ENCODE peak calls at places on chromosomes 6 and 20, in six cellular contexts. One of them, this sample, is unnamed.

GRCh38 chr6:88086792-88087191 is 39.2 kb downstream of the SPACA1 start:
- DNase-seq in iPS-NIHi11: no peak
- DNase-seq in G401: no peak
- DNase-seq in astrocyte of the spinal cord: no peak
- DNase-seq in GM23338: no peak
- DNase-seq in stimulated activated CD4-positive, alpha-beta T cell treated with anti-CD3 and anti-CD28 coated beads, Interleukin-1b, Interleukin-23, amount 100 ng/mL, for 1 hour: no peak
- DNase-seq in this sample: no peak

GRCh38 chr6:105941616-105942412 is 144.3 kb upstream of the PRDM1 start:
- DNase-seq in astrocyte of the spinal cord: no peak
- DNase-seq in iPS-NIHi11: no peak
- DNase-seq in stimulated activated CD4-positive, alpha-beta T cell treated with anti-CD3 and anti-CD28 coated beads, Interleukin-1b, Interleukin-23, amount 100 ng/mL, for 1 hour: no peak
- DNase-seq in GM23338: no peak
- DNase-seq in G401: no peak
- DNase-seq in this sample: no peak

GRCh38 chr6:2684059-2684749 is 66.5 kb downstream of the MYLK4 start:
- DNase-seq in G401: no peak
- DNase-seq in GM23338: no peak
- DNase-seq in astrocyte of the spinal cord: peak
- DNase-seq in stimulated activated CD4-positive, alpha-beta T cell treated with anti-CD3 and anti-CD28 coated beads, Interleukin-1b, Interleukin-23, amount 100 ng/mL, for 1 hour: no peak
- DNase-seq in iPS-NIHi11: no peak
- DNase-seq in this sample: no peak

GRCh38 chr6:144395835-144396234 is 110.7 kb downstream of the UTRN start:
- DNase-seq in GM23338: no peak
- DNase-seq in iPS-NIHi11: no peak
- DNase-seq in G401: no peak
- DNase-seq in astrocyte of the spinal cord: no peak
- DNase-seq in stimulated activated CD4-positive, alpha-beta T cell treated with anti-CD3 and anti-CD28 coated beads, Interleukin-1b, Interleukin-23, amount 100 ng/mL, for 1 hour: no peak
- DNase-seq in this sample: no peak

GRCh38 chr6:160327981-160328380 is 20.2 kb upstream of the SLC22A3 start:
- DNase-seq in astrocyte of the spinal cord: no peak
- DNase-seq in stimulated activated CD4-positive, alpha-beta T cell treated with anti-CD3 and anti-CD28 coated beads, Interleukin-1b, Interleukin-23, amount 100 ng/mL, for 1 hour: no peak
- DNase-seq in GM23338: no peak
- DNase-seq in G401: no peak
- DNase-seq in iPS-NIHi11: no peak
- DNase-seq in this sample: no peak

GRCh38 chr6:137155830-137156229 is 17.6 kb downstream of the IL22RA2 start:
- DNase-seq in G401: no peak
- DNase-seq in iPS-NIHi11: no peak
- DNase-seq in stimulated activated CD4-positive, alpha-beta T cell treated with anti-CD3 and anti-CD28 coated beads, Interleukin-1b, Interleukin-23, amount 100 ng/mL, for 1 hour: no peak
- DNase-seq in astrocyte of the spinal cord: peak
- DNase-seq in GM23338: no peak
- DNase-seq in this sample: peak

GRCh38 chr6:16929814-16930213 is 168.6 kb upstream of the ATXN1 start:
- DNase-seq in G401: no peak
- DNase-seq in iPS-NIHi11: no peak
- DNase-seq in astrocyte of the spinal cord: peak
- DNase-seq in GM23338: no peak
- DNase-seq in stimulated activated CD4-positive, alpha-beta T cell treated with anti-CD3 and anti-CD28 coated beads, Interleukin-1b, Interleukin-23, amount 100 ng/mL, for 1 hour: no peak
- DNase-seq in this sample: peak

GRCh38 chr6:111941686-111942330 is 68.6 kb upstream of the FYN start:
- DNase-seq in astrocyte of the spinal cord: no peak
- DNase-seq in GM23338: no peak
- DNase-seq in stimulated activated CD4-positive, alpha-beta T cell treated with anti-CD3 and anti-CD28 coated beads, Interleukin-1b, Interleukin-23, amount 100 ng/mL, for 1 hour: no peak
- DNase-seq in iPS-NIHi11: no peak
- DNase-seq in G401: no peak
- DNase-seq in this sample: no peak

GRCh38 chr20:20518263-20518662 is 150.4 kb downstream of the INSM1 start:
- DNase-seq in GM23338: no peak
- DNase-seq in astrocyte of the spinal cord: no peak
- DNase-seq in stimulated activated CD4-positive, alpha-beta T cell treated with anti-CD3 and anti-CD28 coated beads, Interleukin-1b, Interleukin-23, amount 100 ng/mL, for 1 hour: no peak
- DNase-seq in G401: no peak
- DNase-seq in iPS-NIHi11: no peak
- DNase-seq in this sample: no peak

GRCh38 chr6:111921108-111921507 is 47.9 kb upstream of the FYN start:
- DNase-seq in stimulated activated CD4-positive, alpha-beta T cell treated with anti-CD3 and anti-CD28 coated beads, Interleukin-1b, Interleukin-23, amount 100 ng/mL, for 1 hour: no peak
- DNase-seq in astrocyte of the spinal cord: no peak
- DNase-seq in GM23338: peak
- DNase-seq in G401: no peak
- DNase-seq in iPS-NIHi11: peak
- DNase-seq in this sample: no peak

GRCh38 chr6:12522347-12522746 is 194.2 kb upstream of the PHACTR1 start:
- DNase-seq in iPS-NIHi11: no peak
- DNase-seq in G401: no peak
- DNase-seq in GM23338: no peak
- DNase-seq in astrocyte of the spinal cord: no peak
- DNase-seq in stimulated activated CD4-positive, alpha-beta T cell treated with anti-CD3 and anti-CD28 coated beads, Interleukin-1b, Interleukin-23, amount 100 ng/mL, for 1 hour: no peak
- DNase-seq in this sample: no peak

GRCh38 chr20:13102237-13102636 is 93.5 kb downstream of the SPTLC3 start:
- DNase-seq in astrocyte of the spinal cord: no peak
- DNase-seq in stimulated activated CD4-positive, alpha-beta T cell treated with anti-CD3 and anti-CD28 coated beads, Interleukin-1b, Interleukin-23, amount 100 ng/mL, for 1 hour: no peak
- DNase-seq in GM23338: no peak
- DNase-seq in iPS-NIHi11: no peak
- DNase-seq in G401: no peak
- DNase-seq in this sample: no peak

GRCh38 chr6:111843347-111844147 is 29.7 kb downstream of the FYN start:
- DNase-seq in iPS-NIHi11: no peak
- DNase-seq in GM23338: no peak
- DNase-seq in stimulated activated CD4-positive, alpha-beta T cell treated with anti-CD3 and anti-CD28 coated beads, Interleukin-1b, Interleukin-23, amount 100 ng/mL, for 1 hour: no peak
- DNase-seq in astrocyte of the spinal cord: no peak
- DNase-seq in G401: no peak
- DNase-seq in this sample: no peak

GRCh38 chr6:37517411-37517812 is 17.7 kb upstream of the CCDC167 start:
- DNase-seq in stimulated activated CD4-positive, alpha-beta T cell treated with anti-CD3 and anti-CD28 coated beads, Interleukin-1b, Interleukin-23, amount 100 ng/mL, for 1 hour: peak
- DNase-seq in iPS-NIHi11: no peak
- DNase-seq in astrocyte of the spinal cord: no peak
- DNase-seq in G401: peak
- DNase-seq in GM23338: no peak
- DNase-seq in this sample: no peak

GRCh38 chr6:169557887-169558286 is 143.9 kb downstream of the WDR27 start:
- DNase-seq in astrocyte of the spinal cord: no peak
- DNase-seq in GM23338: no peak
- DNase-seq in G401: no peak
- DNase-seq in stimulated activated CD4-positive, alpha-beta T cell treated with anti-CD3 and anti-CD28 coated beads, Interleukin-1b, Interleukin-23, amount 100 ng/mL, for 1 hour: no peak
- DNase-seq in iPS-NIHi11: no peak
- DNase-seq in this sample: no peak

GRCh38 chr6:1524040-1524480 is 85.7 kb upstream of the FOXC1 start:
- DNase-seq in stimulated activated CD4-positive, alpha-beta T cell treated with anti-CD3 and anti-CD28 coated beads, Interleukin-1b, Interleukin-23, amount 100 ng/mL, for 1 hour: peak
- DNase-seq in iPS-NIHi11: peak
- DNase-seq in GM23338: peak
- DNase-seq in G401: peak
- DNase-seq in astrocyte of the spinal cord: peak
- DNase-seq in this sample: no peak

GRCh38 chr6:41039060-41039998 is at the start of gene UNC5CL:
- DNase-seq in stimulated activated CD4-positive, alpha-beta T cell treated with anti-CD3 and anti-CD28 coated beads, Interleukin-1b, Interleukin-23, amount 100 ng/mL, for 1 hour: no peak
- DNase-seq in GM23338: peak
- DNase-seq in iPS-NIHi11: peak
- DNase-seq in G401: peak
- DNase-seq in astrocyte of the spinal cord: no peak
- DNase-seq in this sample: no peak

GRCh38 chr6:48061630-48062029 is 49.4 kb downstream of the PTCHD4 start:
- DNase-seq in astrocyte of the spinal cord: peak
- DNase-seq in iPS-NIHi11: no peak
- DNase-seq in stimulated activated CD4-positive, alpha-beta T cell treated with anti-CD3 and anti-CD28 coated beads, Interleukin-1b, Interleukin-23, amount 100 ng/mL, for 1 hour: no peak
- DNase-seq in GM23338: no peak
- DNase-seq in G401: no peak
- DNase-seq in this sample: peak

GRCh38 chr6:28488916-28489365 is 26.7 kb downstream of the GPX6 start:
- DNase-seq in G401: peak
- DNase-seq in stimulated activated CD4-positive, alpha-beta T cell treated with anti-CD3 and anti-CD28 coated beads, Interleukin-1b, Interleukin-23, amount 100 ng/mL, for 1 hour: no peak
- DNase-seq in iPS-NIHi11: no peak
- DNase-seq in astrocyte of the spinal cord: peak
- DNase-seq in GM23338: peak
- DNase-seq in this sample: peak

GRCh38 chr6:49548613-49549304 is 1.7 kb upstream of the C6orf141 start:
- DNase-seq in G401: no peak
- DNase-seq in stimulated activated CD4-positive, alpha-beta T cell treated with anti-CD3 and anti-CD28 coated beads, Interleukin-1b, Interleukin-23, amount 100 ng/mL, for 1 hour: no peak
- DNase-seq in astrocyte of the spinal cord: no peak
- DNase-seq in GM23338: peak
- DNase-seq in iPS-NIHi11: no peak
- DNase-seq in this sample: no peak

GRCh38 chr6:31702421-31702818 is 704 bp downstream of the ABHD16A start:
- DNase-seq in stimulated activated CD4-positive, alpha-beta T cell treated with anti-CD3 and anti-CD28 coated beads, Interleukin-1b, Interleukin-23, amount 100 ng/mL, for 1 hour: no peak
- DNase-seq in G401: no peak
- DNase-seq in iPS-NIHi11: peak
- DNase-seq in GM23338: no peak
- DNase-seq in astrocyte of the spinal cord: no peak
- DNase-seq in this sample: no peak

GRCh38 chr6:34484899-34485298 is 19.0 kb downstream of the PACSIN1 start:
- DNase-seq in stimulated activated CD4-positive, alpha-beta T cell treated with anti-CD3 and anti-CD28 coated beads, Interleukin-1b, Interleukin-23, amount 100 ng/mL, for 1 hour: peak
- DNase-seq in astrocyte of the spinal cord: no peak
- DNase-seq in G401: no peak
- DNase-seq in iPS-NIHi11: no peak
- DNase-seq in GM23338: no peak
- DNase-seq in this sample: no peak